ENCODE peak calls at places on chromosomes 16 and 17, in five cellular contexts. One of them, this sample, is unnamed.

GRCh38 chr16:85033153-85033552 is 5.6 kb downstream of the KIAA0513 start:
- DNase-seq in A549: no peak
- DNase-seq in K562: no peak
- DNase-seq in GM12878: no peak
- DNase-seq in HepG2: no peak
- DNase-seq in this sample: no peak

GRCh38 chr17:73350864-73351263 is 39.1 kb upstream of the CDC42EP4 start:
- DNase-seq in A549: no peak
- DNase-seq in K562: no peak
- DNase-seq in GM12878: no peak
- DNase-seq in HepG2: no peak
- DNase-seq in this sample: no peak

GRCh38 chr17:81120149-81120484 is 45.2 kb upstream of the PVALEF start:
- DNase-seq in A549: no peak
- DNase-seq in K562: no peak
- DNase-seq in GM12878: no peak
- DNase-seq in HepG2: no peak
- DNase-seq in this sample: no peak

GRCh38 chr17:5912927-5913565 is 157.1 kb upstream of the WSCD1 start:
- DNase-seq in A549: no peak
- DNase-seq in K562: no peak
- DNase-seq in GM12878: no peak
- DNase-seq in HepG2: no peak
- DNase-seq in this sample: no peak

GRCh38 chr17:6580628-6581027 is 24.3 kb upstream of the PITPNM3 start:
- DNase-seq in A549: no peak
- DNase-seq in K562: peak
- DNase-seq in GM12878: no peak
- DNase-seq in HepG2: no peak
- DNase-seq in this sample: no peak

GRCh38 chr17:72120878-72121163 is at the start of gene SOX9:
- DNase-seq in A549: peak
- DNase-seq in K562: no peak
- DNase-seq in GM12878: peak
- DNase-seq in HepG2: peak
- DNase-seq in this sample: peak

GRCh38 chr17:40515491-40516041 is 14.1 kb upstream of the TNS4 start:
- DNase-seq in A549: no peak
- DNase-seq in K562: no peak
- DNase-seq in GM12878: no peak
- DNase-seq in HepG2: no peak
- DNase-seq in this sample: no peak

GRCh38 chr17:81261096-81261495 is 22.0 kb downstream of the NDUFAF8 start:
- DNase-seq in A549: no peak
- DNase-seq in K562: no peak
- DNase-seq in GM12878: no peak
- DNase-seq in HepG2: no peak
- DNase-seq in this sample: no peak

GRCh38 chr16:73064227-73064995 is 16.5 kb upstream of the ZFHX3 start:
- DNase-seq in A549: no peak
- DNase-seq in K562: peak
- DNase-seq in GM12878: no peak
- DNase-seq in HepG2: no peak
- DNase-seq in this sample: peak

DNA sequence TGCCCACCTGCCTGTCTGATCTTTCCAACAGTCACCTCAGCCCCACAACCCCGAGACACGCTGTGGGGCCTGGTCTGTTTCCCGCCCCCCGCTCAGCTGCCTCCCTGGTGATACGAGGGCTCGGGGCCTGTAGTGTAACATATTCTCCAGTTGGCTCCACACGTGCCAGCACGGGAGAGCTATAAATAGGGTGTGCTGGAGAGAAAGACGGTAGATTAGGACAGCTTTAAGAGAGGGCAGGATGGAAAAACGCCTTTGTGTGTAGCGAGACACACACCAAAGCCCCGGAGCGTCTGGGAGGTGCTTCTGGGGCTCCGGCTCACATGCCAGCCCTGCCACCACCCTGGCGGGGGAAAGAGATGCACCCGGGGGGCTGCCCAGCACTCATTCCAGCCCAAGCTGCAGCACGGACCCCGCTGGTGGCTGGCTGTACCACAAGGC is 7.4 kb upstream of the MTSS2 start:
- DNase-seq in A549: no peak
- DNase-seq in K562: no peak
- DNase-seq in GM12878: no peak
- DNase-seq in HepG2: no peak
- DNase-seq in this sample: no peak
- TF ChIP-seq JUNB in A549: no peak
- TF ChIP-seq JUNB in K562: no peak
- TF ChIP-seq JUNB in GM12878: no peak
- TF ChIP-seq JUNB in HepG2: no peak
- TF ChIP-seq JUNB in this sample: no peak

GRCh38 chr17:31269178-31269577 is 27.9 kb downstream of the OMG start:
- DNase-seq in A549: no peak
- DNase-seq in K562: no peak
- DNase-seq in GM12878: no peak
- DNase-seq in HepG2: peak
- DNase-seq in this sample: no peak
- TF ChIP-seq JUNB in A549: no peak
- TF ChIP-seq JUNB in K562: no peak
- TF ChIP-seq JUNB in GM12878: no peak
- TF ChIP-seq JUNB in HepG2: no peak
- TF ChIP-seq JUNB in this sample: no peak

GRCh38 chr17:28895794-28896447 is 1.6 kb downstream of the FLOT2 start:
- DNase-seq in A549: no peak
- DNase-seq in K562: peak
- DNase-seq in GM12878: no peak
- DNase-seq in HepG2: no peak
- DNase-seq in this sample: no peak
- TF ChIP-seq JUNB in A549: no peak
- TF ChIP-seq JUNB in K562: no peak
- TF ChIP-seq JUNB in GM12878: no peak
- TF ChIP-seq JUNB in HepG2: no peak
- TF ChIP-seq JUNB in this sample: no peak

GRCh38 chr16:49970818-49971431 is 54.1 kb upstream of the CNEP1R1 start:
- DNase-seq in A549: no peak
- DNase-seq in K562: no peak
- DNase-seq in GM12878: no peak
- DNase-seq in HepG2: no peak
- DNase-seq in this sample: no peak
- TF ChIP-seq JUNB in A549: no peak
- TF ChIP-seq JUNB in K562: no peak
- TF ChIP-seq JUNB in GM12878: no peak
- TF ChIP-seq JUNB in HepG2: no peak
- TF ChIP-seq JUNB in this sample: no peak

DNA sequence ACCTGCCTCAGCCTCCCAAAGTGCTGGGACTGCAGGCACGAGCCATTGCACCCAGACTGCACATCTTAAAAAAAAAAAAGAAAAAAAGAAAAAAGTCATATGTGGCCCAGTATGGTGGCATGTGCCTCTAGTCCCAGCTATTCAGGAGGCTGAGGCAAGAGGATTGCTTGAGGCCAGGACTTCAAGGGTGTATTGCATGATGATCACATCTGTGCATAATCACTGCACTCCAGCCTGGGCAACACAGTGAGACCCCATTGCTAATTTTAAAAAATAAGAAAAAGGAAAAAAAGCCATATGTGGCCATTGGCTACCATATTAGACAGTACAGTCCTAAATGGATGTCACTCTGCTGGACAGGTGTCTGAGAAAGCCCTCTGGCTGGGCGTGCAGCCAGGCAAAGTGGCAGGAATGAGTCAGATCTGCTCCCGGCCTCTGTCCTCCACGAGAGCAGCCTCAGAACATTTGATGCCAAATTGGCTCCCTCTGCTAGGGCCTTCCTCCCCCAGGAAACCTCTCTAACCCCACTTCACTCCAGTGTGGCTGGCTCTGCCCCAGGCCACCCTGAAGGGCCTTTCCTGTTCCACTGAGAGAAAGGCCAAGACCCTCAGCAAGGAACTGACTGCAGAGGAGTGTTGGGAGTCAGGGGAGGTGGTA is 14.7 kb downstream of the CA7 start:
- DNase-seq in A549: no peak
- DNase-seq in K562: no peak
- DNase-seq in GM12878: no peak
- DNase-seq in HepG2: no peak
- DNase-seq in this sample: no peak
- TF ChIP-seq JUNB in A549: no peak
- TF ChIP-seq JUNB in K562: no peak
- TF ChIP-seq JUNB in GM12878: no peak
- TF ChIP-seq JUNB in HepG2: no peak
- TF ChIP-seq JUNB in this sample: no peak